ENCODE peak calls at places on chromosomes 12 and 14, in nine cellular contexts. C is stimulated activated CD4-positive, alpha-beta T cell treated with anti-CD3 and anti-CD28 coated beads, TNF-alpha, amount 100 ng/mL, for 4 hours; M is GF-D8; A is aorta; B is stimulated activated CD8-positive, alpha-beta memory T cell treated with anti-CD3 and anti-CD28 coated beads, Interleukin-7, amount 100 ng/mL, for 24 hours; I is cardiac muscle cell; Z is iris pigment epithelial cell; F is pons; R is upper lobe of right lung. U is an unnamed sample.

GRCh38 chr14:49497725-49498348 is 88.3 kb downstream of the RPS29 start:
- DNase-seq in C (no peak), M (peak), A (no peak), B (no peak), I (peak), Z (peak), F (peak), R (no peak), U (peak)

GRCh38 chr12:6542209-6543009 is 8.1 kb downstream of the GAPDH start:
- DNase-seq in C (no peak), M (no peak), A (peak), B (no peak), I (no peak), Z (no peak), F (no peak), R (no peak), U (no peak)

GRCh38 chr12:21509768-21510167 is 8.2 kb downstream of the GOLT1B start:
- DNase-seq in C (no peak), M (no peak), A (no peak), B (no peak), I (no peak), Z (no peak), F (no peak), R (no peak), U (no peak)

GRCh38 chr12:3195859-3196483 is 118.8 kb downstream of the TSPAN9 start:
- DNase-seq in C (no peak), M (no peak), A (no peak), B (no peak), I (no peak), Z (no peak), F (no peak), R (no peak), U (no peak)

GRCh38 chr12:103560604-103561101 is 26.4 kb upstream of the STAB2 start:
- DNase-seq in C (no peak), M (no peak), A (no peak), B (no peak), I (no peak), Z (peak), F (no peak), R (no peak), U (no peak)

GRCh38 chr12:102120564-102120873 is 536 bp downstream of the PARPBP start:
- DNase-seq in C (no peak), M (no peak), A (no peak), B (no peak), I (no peak), Z (no peak), F (no peak), R (no peak), U (no peak)

GRCh38 chr12:122499991-122500684 is 594 bp downstream of the ZCCHC8 start:
- DNase-seq in C (peak), M (peak), A (peak), B (no peak), I (no peak), Z (peak), F (peak), R (peak), U (peak)

GRCh38 chr12:87253157-87253556 is 776.0 kb downstream of the C12orf50 start:
- DNase-seq in C (no peak), M (no peak), A (no peak), B (no peak), I (no peak), Z (peak), F (no peak), R (no peak), U (no peak)

GRCh38 chr14:64973826-64974225 is 1.7 kb upstream of the RAB15 start:
- DNase-seq in C (no peak), M (no peak), A (no peak), B (no peak), I (no peak), Z (no peak), F (no peak), R (no peak), U (no peak)

GRCh38 chr14:72651081-72651480 is 242.8 kb downstream of the DPF3 start:
- DNase-seq in C (no peak), M (no peak), A (no peak), B (no peak), I (peak), Z (peak), F (no peak), R (no peak), U (no peak)

GRCh38 chr14:90396342-90397339 is at the start of gene CALM1:
- DNase-seq in C (peak), M (peak), A (peak), B (peak), I (peak), Z (peak), F (peak), R (peak), U (peak)

GRCh38 chr14:106286697-106287290 is 760.4 kb downstream of the TMEM121 start:
- DNase-seq in C (no peak), M (no peak), A (no peak), B (no peak), I (no peak), Z (no peak), F (no peak), R (no peak), U (no peak)

GRCh38 chr14:104505085-104506074 is 74.2 kb upstream of the C14orf180 start:
- DNase-seq in C (no peak), M (no peak), A (no peak), B (no peak), I (no peak), Z (no peak), F (no peak), R (no peak), U (no peak)

GRCh38 chr12:65490193-65490592 is 211.7 kb downstream of the MSRB3 start:
- DNase-seq in C (no peak), M (no peak), A (no peak), B (no peak), I (no peak), Z (peak), F (no peak), R (no peak), U (no peak)

GRCh38 chr12:32482226-32482625 is 82.9 kb downstream of the FGD4 start:
- DNase-seq in C (no peak), M (peak), A (no peak), B (no peak), I (no peak), Z (peak), F (peak), R (no peak), U (no peak)

GRCh38 chr12:108570743-108571603 is 8.6 kb downstream of the ISCU start:
- DNase-seq in C (no peak), M (no peak), A (no peak), B (no peak), I (peak), Z (peak), F (peak), R (no peak), U (peak)

GRCh38 chr14:99350751-99351150 is 78.8 kb upstream of the BCL11B start:
- DNase-seq in C (no peak), M (no peak), A (no peak), B (no peak), I (no peak), Z (no peak), F (no peak), R (peak), U (peak)

GRCh38 chr14:64012720-64013119 is 159.9 kb downstream of the SYNE2 start:
- DNase-seq in C (no peak), M (no peak), A (no peak), B (no peak), I (no peak), Z (no peak), F (no peak), R (no peak), U (no peak)

GRCh38 chr12:19388131-19388549 is 51.2 kb upstream of the AEBP2 start:
- DNase-seq in C (no peak), M (no peak), A (no peak), B (no peak), I (no peak), Z (peak), F (no peak), R (peak), U (no peak)